ENCODE peak calls at places on chromosome 6, in six cellular contexts. One of them, this sample, is unnamed.

GRCh38 chr6:96235927-96236326 is 220.2 kb downstream of the FUT9 start:
- DNase-seq in tibial artery: no peak
- DNase-seq in GM06990: no peak
- DNase-seq in CD8-positive, alpha-beta T cell: no peak
- DNase-seq in prostate gland: no peak
- DNase-seq in NB4: no peak
- DNase-seq in this sample: no peak

GRCh38 chr6:167244064-167244949 is 46.8 kb upstream of the UNC93A start:
- DNase-seq in tibial artery: no peak
- DNase-seq in GM06990: no peak
- DNase-seq in CD8-positive, alpha-beta T cell: no peak
- DNase-seq in prostate gland: no peak
- DNase-seq in NB4: no peak
- DNase-seq in this sample: no peak

GRCh38 chr6:47698342-47698787 is at the start of gene ADGRF4:
- DNase-seq in tibial artery: no peak
- DNase-seq in GM06990: no peak
- DNase-seq in CD8-positive, alpha-beta T cell: no peak
- DNase-seq in prostate gland: peak
- DNase-seq in NB4: peak
- DNase-seq in this sample: peak

GRCh38 chr6:106102034-106102433 is 15.9 kb downstream of the PRDM1 start:
- DNase-seq in tibial artery: no peak
- DNase-seq in GM06990: peak
- DNase-seq in CD8-positive, alpha-beta T cell: no peak
- DNase-seq in prostate gland: no peak
- DNase-seq in NB4: no peak
- DNase-seq in this sample: no peak

GRCh38 chr6:44642870-44643522 is 255.5 kb downstream of the CDC5L start:
- DNase-seq in tibial artery: no peak
- DNase-seq in GM06990: no peak
- DNase-seq in CD8-positive, alpha-beta T cell: no peak
- DNase-seq in prostate gland: no peak
- DNase-seq in NB4: peak
- DNase-seq in this sample: no peak

GRCh38 chr6:83430606-83431544 is at the start of gene ME1:
- DNase-seq in tibial artery: peak
- DNase-seq in GM06990: peak
- DNase-seq in CD8-positive, alpha-beta T cell: peak
- DNase-seq in prostate gland: peak
- DNase-seq in NB4: peak
- DNase-seq in this sample: peak

GRCh38 chr6:118680452-118681095 is 29.2 kb upstream of the CEP85L start:
- DNase-seq in tibial artery: no peak
- DNase-seq in GM06990: no peak
- DNase-seq in CD8-positive, alpha-beta T cell: no peak
- DNase-seq in prostate gland: no peak
- DNase-seq in NB4: no peak
- DNase-seq in this sample: no peak

GRCh38 chr6:63923139-63923739 is 287.6 kb downstream of the PHF3 start:
- DNase-seq in tibial artery: no peak
- DNase-seq in GM06990: no peak
- DNase-seq in CD8-positive, alpha-beta T cell: no peak
- DNase-seq in prostate gland: no peak
- DNase-seq in NB4: peak
- DNase-seq in this sample: peak

GRCh38 chr6:72784581-72784980 is 162.7 kb downstream of the KCNQ5 start:
- DNase-seq in tibial artery: no peak
- DNase-seq in GM06990: no peak
- DNase-seq in CD8-positive, alpha-beta T cell: no peak
- DNase-seq in prostate gland: no peak
- DNase-seq in NB4: no peak
- DNase-seq in this sample: no peak

GRCh38 chr6:137467211-137467610 is 27.0 kb downstream of the OLIG3 start:
- DNase-seq in tibial artery: no peak
- DNase-seq in GM06990: no peak
- DNase-seq in CD8-positive, alpha-beta T cell: no peak
- DNase-seq in prostate gland: no peak
- DNase-seq in NB4: no peak
- DNase-seq in this sample: no peak

GRCh38 chr6:112701201-112701600 is 354.1 kb downstream of the RFPL4B start:
- DNase-seq in tibial artery: no peak
- DNase-seq in GM06990: no peak
- DNase-seq in CD8-positive, alpha-beta T cell: no peak
- DNase-seq in prostate gland: no peak
- DNase-seq in NB4: no peak
- DNase-seq in this sample: peak

GRCh38 chr6:169263374-169263773 is 9.7 kb upstream of the THBS2 start:
- DNase-seq in tibial artery: no peak
- DNase-seq in GM06990: no peak
- DNase-seq in CD8-positive, alpha-beta T cell: no peak
- DNase-seq in prostate gland: no peak
- DNase-seq in NB4: peak
- DNase-seq in this sample: no peak

DNA sequence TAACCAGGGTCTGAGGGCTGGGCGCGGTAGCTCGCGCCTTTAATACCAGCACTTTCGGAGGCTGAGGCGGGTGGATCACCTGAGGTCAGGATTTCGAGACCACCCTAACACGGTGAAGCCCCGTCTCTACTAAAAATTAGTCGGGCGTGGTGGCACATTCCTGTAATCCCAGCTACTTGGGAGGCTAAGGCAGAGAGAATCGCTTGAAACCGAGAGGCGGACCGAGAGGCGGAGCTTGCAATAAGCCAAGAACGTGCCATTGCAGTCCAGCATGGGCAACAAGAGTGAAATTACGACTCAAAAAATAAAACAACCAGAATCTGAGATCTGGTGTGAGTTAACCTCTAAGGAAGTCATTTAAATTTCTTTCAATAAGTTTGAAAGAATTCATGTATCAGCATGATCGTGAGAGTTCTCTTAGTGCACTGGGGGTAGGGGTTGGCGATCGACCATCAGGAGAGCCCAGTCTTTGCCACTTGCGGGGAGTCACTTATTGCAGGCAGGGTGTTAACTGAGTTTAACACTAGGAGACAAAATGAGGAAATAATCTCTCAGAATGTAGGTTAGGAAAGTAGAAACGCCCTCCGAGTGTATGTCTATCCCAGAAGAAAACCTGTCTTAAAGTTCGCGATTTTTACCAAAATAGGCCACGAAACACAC is 206.5 kb upstream of the ZNF184 start:
- DNase-seq in tibial artery: no peak
- DNase-seq in GM06990: no peak
- DNase-seq in CD8-positive, alpha-beta T cell: no peak
- DNase-seq in prostate gland: no peak
- DNase-seq in NB4: no peak
- DNase-seq in this sample: no peak
- H3K4me3 ChIP-seq in tibial artery: no peak
- H3K4me3 ChIP-seq in GM06990: peak
- H3K4me3 ChIP-seq in CD8-positive, alpha-beta T cell: no peak
- H3K4me3 ChIP-seq in prostate gland: no peak
- H3K4me3 ChIP-seq in NB4: no peak
- H3K4me3 ChIP-seq in this sample: peak

GRCh38 chr6:29236634-29237033 is 64.9 kb upstream of the OR14J1 start:
- DNase-seq in tibial artery: no peak
- DNase-seq in GM06990: no peak
- DNase-seq in CD8-positive, alpha-beta T cell: no peak
- DNase-seq in prostate gland: no peak
- DNase-seq in NB4: no peak
- DNase-seq in this sample: no peak
- H3K4me3 ChIP-seq in tibial artery: no peak
- H3K4me3 ChIP-seq in GM06990: no peak
- H3K4me3 ChIP-seq in CD8-positive, alpha-beta T cell: no peak
- H3K4me3 ChIP-seq in prostate gland: no peak
- H3K4me3 ChIP-seq in NB4: no peak
- H3K4me3 ChIP-seq in this sample: no peak

GRCh38 chr6:71290611-71291010 is 2.0 kb downstream of the OGFRL1 start:
- DNase-seq in tibial artery: no peak
- DNase-seq in GM06990: no peak
- DNase-seq in CD8-positive, alpha-beta T cell: no peak
- DNase-seq in prostate gland: no peak
- DNase-seq in NB4: no peak
- DNase-seq in this sample: no peak
- H3K4me3 ChIP-seq in tibial artery: peak
- H3K4me3 ChIP-seq in GM06990: no peak
- H3K4me3 ChIP-seq in CD8-positive, alpha-beta T cell: no peak
- H3K4me3 ChIP-seq in prostate gland: no peak
- H3K4me3 ChIP-seq in NB4: no peak
- H3K4me3 ChIP-seq in this sample: no peak

DNA sequence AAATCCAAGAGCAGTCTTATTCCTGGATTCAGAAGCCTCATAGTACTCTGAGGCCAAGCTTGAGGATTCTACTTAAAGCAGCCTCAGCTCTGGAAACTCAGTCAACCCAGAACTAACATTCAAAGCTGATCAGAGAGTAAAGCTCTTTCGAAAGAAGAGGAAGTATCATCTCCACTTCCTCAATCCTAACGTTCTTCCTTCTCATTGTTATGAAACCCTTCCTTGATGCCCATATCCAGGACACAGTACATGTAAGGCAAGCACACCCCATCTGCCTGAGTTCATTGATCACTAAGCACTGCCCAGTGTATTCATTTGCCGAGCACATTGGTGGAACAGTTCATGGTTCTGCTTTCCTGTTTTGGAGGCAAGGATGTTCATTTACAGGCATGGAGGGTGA is at the start of gene IPCEF1:
- DNase-seq in tibial artery: no peak
- DNase-seq in GM06990: no peak
- DNase-seq in CD8-positive, alpha-beta T cell: no peak
- DNase-seq in prostate gland: no peak
- DNase-seq in NB4: peak
- DNase-seq in this sample: no peak
- H3K4me3 ChIP-seq in tibial artery: no peak
- H3K4me3 ChIP-seq in GM06990: no peak
- H3K4me3 ChIP-seq in CD8-positive, alpha-beta T cell: no peak
- H3K4me3 ChIP-seq in prostate gland: no peak
- H3K4me3 ChIP-seq in NB4: no peak
- H3K4me3 ChIP-seq in this sample: no peak

GRCh38 chr6:42771741-42772100 is 10.1 kb upstream of the BICRAL start:
- DNase-seq in tibial artery: no peak
- DNase-seq in GM06990: no peak
- DNase-seq in CD8-positive, alpha-beta T cell: peak
- DNase-seq in prostate gland: no peak
- DNase-seq in NB4: no peak
- DNase-seq in this sample: no peak
- H3K4me3 ChIP-seq in tibial artery: no peak
- H3K4me3 ChIP-seq in GM06990: peak
- H3K4me3 ChIP-seq in CD8-positive, alpha-beta T cell: peak
- H3K4me3 ChIP-seq in prostate gland: no peak
- H3K4me3 ChIP-seq in NB4: no peak
- H3K4me3 ChIP-seq in this sample: no peak

GRCh38 chr6:109094351-109095035 is at the start of gene SESN1:
- DNase-seq in tibial artery: peak
- DNase-seq in GM06990: peak
- DNase-seq in CD8-positive, alpha-beta T cell: peak
- DNase-seq in prostate gland: peak
- DNase-seq in NB4: peak
- DNase-seq in this sample: peak

GRCh38 chr6:109087661-109088264 is 6.9 kb downstream of the SESN1 start:
- DNase-seq in tibial artery: no peak
- DNase-seq in GM06990: no peak
- DNase-seq in CD8-positive, alpha-beta T cell: no peak
- DNase-seq in prostate gland: no peak
- DNase-seq in NB4: no peak
- DNase-seq in this sample: no peak

GRCh38 chr6:109092074-109092473 is 2.6 kb downstream of the SESN1 start:
- DNase-seq in tibial artery: no peak
- DNase-seq in GM06990: no peak
- DNase-seq in CD8-positive, alpha-beta T cell: no peak
- DNase-seq in prostate gland: no peak
- DNase-seq in NB4: no peak
- DNase-seq in this sample: no peak

GRCh38 chr6:109093732-109094131 is 914 bp downstream of the SESN1 start:
- DNase-seq in tibial artery: no peak
- DNase-seq in GM06990: no peak
- DNase-seq in CD8-positive, alpha-beta T cell: no peak
- DNase-seq in prostate gland: no peak
- DNase-seq in NB4: peak
- DNase-seq in this sample: no peak

DNA sequence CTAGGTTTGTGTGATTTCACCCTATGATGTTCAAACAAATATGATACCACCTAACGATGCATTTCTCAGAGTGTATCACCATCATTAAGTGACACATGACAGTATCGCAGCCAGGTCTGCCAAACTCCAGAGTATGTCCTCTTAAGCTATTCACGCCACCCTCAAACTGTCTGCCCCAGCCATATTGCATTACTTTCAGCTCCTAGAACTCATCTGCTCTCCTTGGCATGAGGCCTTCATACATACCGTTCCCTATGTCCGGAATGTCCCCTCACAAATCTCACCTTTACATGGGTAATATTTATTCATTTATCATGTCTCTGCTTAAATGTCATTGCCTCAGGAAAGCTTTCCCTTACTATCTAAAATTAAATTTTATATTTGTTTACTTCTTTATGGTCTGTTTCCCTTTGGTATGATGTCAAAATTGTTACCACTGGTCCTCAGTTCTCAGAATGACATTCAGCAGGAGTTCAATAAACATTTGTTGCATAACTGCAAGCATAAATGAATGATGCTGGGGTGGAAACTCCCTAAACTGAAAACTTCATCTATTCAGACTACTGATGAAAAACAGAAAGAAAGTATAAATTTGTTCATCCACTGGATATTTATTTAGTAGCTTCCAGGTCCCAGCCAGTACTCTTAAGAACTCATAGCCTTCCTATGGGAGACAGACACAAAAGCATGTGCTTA is 3.2 kb downstream of the SESN1 start:
- DNase-seq in tibial artery: no peak
- DNase-seq in GM06990: no peak
- DNase-seq in CD8-positive, alpha-beta T cell: no peak
- DNase-seq in prostate gland: no peak
- DNase-seq in NB4: no peak
- DNase-seq in this sample: no peak
- H3K4me3 ChIP-seq in tibial artery: peak
- H3K4me3 ChIP-seq in GM06990: no peak
- H3K4me3 ChIP-seq in CD8-positive, alpha-beta T cell: no peak
- H3K4me3 ChIP-seq in prostate gland: no peak
- H3K4me3 ChIP-seq in NB4: peak
- H3K4me3 ChIP-seq in this sample: no peak

GRCh38 chr6:127904160-127904559 is 3.3 kb upstream of the THEMIS start:
- DNase-seq in tibial artery: no peak
- DNase-seq in GM06990: no peak
- DNase-seq in CD8-positive, alpha-beta T cell: no peak
- DNase-seq in prostate gland: no peak
- DNase-seq in NB4: no peak
- DNase-seq in this sample: no peak

GRCh38 chr6:127900935-127901334 is at the start of gene THEMIS:
- DNase-seq in tibial artery: no peak
- DNase-seq in GM06990: no peak
- DNase-seq in CD8-positive, alpha-beta T cell: peak
- DNase-seq in prostate gland: no peak
- DNase-seq in NB4: no peak
- DNase-seq in this sample: no peak

GRCh38 chr6:127907960-127908640 is 7.2 kb upstream of the THEMIS start:
- DNase-seq in tibial artery: no peak
- DNase-seq in GM06990: peak
- DNase-seq in CD8-positive, alpha-beta T cell: no peak
- DNase-seq in prostate gland: no peak
- DNase-seq in NB4: no peak
- DNase-seq in this sample: no peak

GRCh38 chr6:127897437-127897836 is 3.4 kb downstream of the THEMIS start:
- DNase-seq in tibial artery: no peak
- DNase-seq in GM06990: no peak
- DNase-seq in CD8-positive, alpha-beta T cell: no peak
- DNase-seq in prostate gland: no peak
- DNase-seq in NB4: no peak
- DNase-seq in this sample: no peak

GRCh38 chr6:127902933-127903332 is 2.1 kb upstream of the THEMIS start:
- DNase-seq in tibial artery: no peak
- DNase-seq in GM06990: no peak
- DNase-seq in CD8-positive, alpha-beta T cell: no peak
- DNase-seq in prostate gland: no peak
- DNase-seq in NB4: no peak
- DNase-seq in this sample: no peak
- H3K4me3 ChIP-seq in tibial artery: no peak
- H3K4me3 ChIP-seq in GM06990: no peak
- H3K4me3 ChIP-seq in CD8-positive, alpha-beta T cell: no peak
- H3K4me3 ChIP-seq in prostate gland: no peak
- H3K4me3 ChIP-seq in NB4: no peak
- H3K4me3 ChIP-seq in this sample: no peak

This sample was measured in skeletal muscle cell.